ENCODE peak calls at places on chromosomes 12 and 14, in four cellular contexts. F, Q, D and O are unnamed samples.

GRCh38 chr14:50082784-50083466 is 33.4 kb downstream of the VCPKMT start:
- DNase-seq in D (no peak), F (peak; percentile 59), Q (peak; percentile 88), O (no peak)

GRCh38 chr12:122985590-122986257 is 5.2 kb downstream of the ARL6IP4 start:
- DNase-seq in D (no peak), F (no peak), Q (no peak), O (no peak)

GRCh38 chr12:85329913-85330312 is 49.9 kb downstream of the ALX1 start:
- DNase-seq in F (no peak), Q (no peak), D (no peak), O (no peak)

GRCh38 chr14:77853919-77854318 is 54.0 kb downstream of the ADCK1 start:
- DNase-seq in F (no peak), Q (no peak), D (no peak), O (no peak)

GRCh38 chr12:111412007-111412829 is 6.5 kb downstream of the SH2B3 start:
- DNase-seq in D (no peak), F (no peak), Q (no peak), O (peak; percentile 63)

GRCh38 chr12:30988887-30989286 is 62.3 kb downstream of the TSPAN11 start:
- DNase-seq in F (no peak), D (no peak), Q (no peak), O (no peak)

GRCh38 chr12:90339837-90340236 is 615.1 kb downstream of the CCER1 start:
- DNase-seq in F (no peak), Q (no peak), D (no peak), O (no peak)

GRCh38 chr14:38964630-38965029 is 138.4 kb downstream of the SEC23A start:
- DNase-seq in Q (no peak), F (no peak), D (peak; percentile 30), O (no peak)

GRCh38 chr12:105485321-105485910 is 154.9 kb downstream of the C12orf75 start:
- DNase-seq in Q (no peak), F (no peak), D (peak; percentile 79), O (no peak)

GRCh38 chr12:105822131-105823103 is 316.3 kb downstream of the NUAK1 start:
- DNase-seq in F (no peak), D (peak; percentile 8), Q (no peak), O (no peak)

GRCh38 chr14:50647753-50648152 is 20.4 kb downstream of the SAV1 start:
- DNase-seq in D (no peak), F (no peak), Q (no peak), O (no peak)

GRCh38 chr14:24297190-24297964 is 2.2 kb downstream of the DHRS1 start:
- DNase-seq in D (no peak), Q (no peak), F (no peak), O (no peak)

GRCh38 chr12:125142601-125143000 is 77.4 kb downstream of the AACS start:
- DNase-seq in F (no peak), Q (no peak), D (no peak), O (no peak)

GRCh38 chr12:69642531-69642930 is 31.8 kb upstream of the LRRC10 start:
- DNase-seq in Q (no peak), D (no peak), F (no peak), O (no peak)

GRCh38 chr12:84113666-84114065 is 798.9 kb downstream of the SLC6A15 start:
- DNase-seq in Q (no peak), D (no peak), F (no peak), O (no peak)

GRCh38 chr12:6534914-6535696 is 788 bp downstream of the GAPDH start:
- DNase-seq in Q (peak; percentile 83), F (peak; percentile 65), D (no peak), O (peak; percentile 77)

GRCh38 chr12:25699454-25699853 is 146.4 kb upstream of the LMNTD1 start:
- DNase-seq in D (no peak), F (no peak), Q (no peak), O (no peak)

GRCh38 chr14:105881021-105881930 is 354.9 kb downstream of the TMEM121 start:
- DNase-seq in Q (no peak), F (no peak), D (no peak), O (peak; percentile 1)

GRCh38 chr12:16324772-16325171 is 22.7 kb upstream of the MGST1 start:
- DNase-seq in Q (no peak), F (no peak), D (no peak), O (no peak)

GRCh38 chr12:62006076-62006732 is 254.0 kb upstream of the USP15 start:
- DNase-seq in D (peak; percentile 11), Q (no peak), F (no peak), O (peak; percentile 23)

GRCh38 chr12:55060470-55060869 is 40.7 kb downstream of the NEUROD4 start:
- DNase-seq in F (no peak), D (no peak), Q (peak; percentile 31), O (no peak)

GRCh38 chr12:49809369-49810158 is 18.6 kb downstream of the NCKAP5L start:
- DNase-seq in D (no peak), F (no peak), Q (no peak), O (no peak)

GRCh38 chr14:50830932-50831703 is at the start of gene NIN:
- DNase-seq in F (peak; percentile 55), Q (peak; percentile 76), D (no peak), O (peak; percentile 66)

GRCh38 chr12:113348849-113349536 is 9.4 kb upstream of the PLBD2 start:
- DNase-seq in D (no peak), F (no peak), Q (no peak), O (no peak)

GRCh38 chr14:24298892-24299254 is 707 bp downstream of the DHRS1 start:
- DNase-seq in D (peak; percentile 50), F (no peak), Q (no peak), O (no peak)

GRCh38 chr12:33438890-33439586 is 581 bp downstream of the SYT10 start:
- DNase-seq in D (no peak), F (no peak), Q (no peak), O (peak; percentile 57)

GRCh38 chr12:54385251-54385914 is 850 bp upstream of the ZNF385A start:
- DNase-seq in D (no peak), Q (no peak), F (no peak), O (no peak)

GRCh38 chr12:13075114-13075471 is 28.4 kb downstream of the GSG1 start:
- DNase-seq in D (no peak), Q (no peak), F (no peak), O (no peak)

GRCh38 chr12:68290126-68290525 is 36.7 kb upstream of the IL22 start:
- DNase-seq in Q (peak; percentile 49), F (no peak), D (no peak), O (no peak)